ENCODE peak calls at places on chromosomes 11 and 22, in ten cellular contexts. T is lower lobe of right lung, N is neuronal stem cell, E is colonic mucosa, Z is HCT116, D is pancreas, B is psoas muscle, R is kidney, F is uterus, C is GM23248. K is an unnamed sample. For H3K4me1, the result is how much of the 10 kb centered on the place peaks cover.

GRCh38 chr22:42528591-42529307 is 9.2 kb upstream of the RRP7A start:
- DNase-seq in Z (no peak), F (no peak), N (no peak), T (no peak), R (no peak), D (no peak), B (no peak), C (no peak), E (no peak), K (no peak)

GRCh38 chr22:45832959-45833580 is 143.9 kb downstream of the WNT7B start:
- DNase-seq in Z (no peak), R (no peak), C (no peak), N (no peak), E (no peak), D (no peak), B (no peak), T (no peak), F (no peak), K (no peak)

GRCh38 chr11:85718126-85718943 is 32.3 kb upstream of the CCDC89 start:
- DNase-seq in D (no peak), F (no peak), E (no peak), Z (no peak), B (no peak), N (no peak), T (no peak), C (peak), R (no peak), K (no peak)

GRCh38 chr11:123653997-123654565 is 343 bp downstream of the SCN3B start:
- DNase-seq in T (peak), F (peak), C (peak), D (peak), Z (no peak), N (peak), B (peak), E (peak), R (peak), K (peak)

GRCh38 chr11:84564180-84564866 is 1062.8 kb downstream of the DLG2 start:
- DNase-seq in N (peak), T (no peak), B (no peak), D (peak), F (peak), E (peak), Z (peak), R (no peak), C (peak), K (no peak)

GRCh38 chr22:46619240-46619829 is 851 bp upstream of the GRAMD4 start:
- DNase-seq in C (no peak), N (no peak), T (no peak), F (no peak), R (peak), Z (no peak), B (no peak), E (no peak), D (no peak), K (peak)

GRCh38 chr11:119018074-119018938 is at the start of the genes RPS25 and TRAPPC4:
- DNase-seq in Z (peak), R (peak), C (peak), B (peak), F (peak), D (peak), N (peak), E (peak), T (peak), K (peak)

GRCh38 chr11:23406131-23406819 is 546.0 kb upstream of the CCDC179 start:
- DNase-seq in D (peak), E (no peak), T (peak), F (no peak), N (no peak), C (no peak), Z (no peak), R (peak), B (no peak), K (no peak)

GRCh38 chr11:28763876-28764275 is 655.7 kb downstream of the METTL15 start:
- DNase-seq in C (peak), N (no peak), F (no peak), D (no peak), B (no peak), R (no peak), T (no peak), E (no peak), Z (no peak), K (no peak)

GRCh38 chr22:50157976-50158375 is 12.6 kb upstream of the PANX2 start:
- DNase-seq in N (no peak), Z (no peak), E (peak), D (no peak), T (peak), F (no peak), C (no peak), B (no peak), R (peak), K (no peak)

GRCh38 chr11:130785376-130786110 is 130.7 kb downstream of the SNX19 start:
- DNase-seq in E (no peak), R (no peak), C (peak), F (no peak), D (no peak), B (no peak), N (peak), T (no peak), Z (no peak), K (no peak)

GRCh38 chr22:39443416-39443815 is 13.4 kb upstream of the MGAT3 start:
- DNase-seq in B (no peak), Z (no peak), T (no peak), D (no peak), N (no peak), F (no peak), E (no peak), R (no peak), C (no peak), K (no peak)

GRCh38 chr11:75497788-75498404 is 27.8 kb downstream of the GDPD5 start:
- DNase-seq in D (no peak), B (peak), Z (no peak), E (no peak), C (peak), N (no peak), F (no peak), R (no peak), T (no peak), K (no peak)

GRCh38 chr11:73291781-73292180 is 16.3 kb upstream of the ARHGEF17 start:
- DNase-seq in T (no peak), R (peak), N (no peak), Z (no peak), B (no peak), D (no peak), F (no peak), C (no peak), E (no peak), K (no peak)

GRCh38 chr11:27468209-27468608 is 4.4 kb downstream of the LGR4 start:
- DNase-seq in T (no peak), F (no peak), D (no peak), N (no peak), E (no peak), R (no peak), Z (no peak), B (no peak), C (peak), K (no peak)

GRCh38 chr11:9263840-9264380 is 1.2 kb downstream of the DENND5A start:
- DNase-seq in D (no peak), C (peak), T (no peak), F (no peak), E (no peak), N (no peak), B (no peak), R (no peak), Z (no peak), K (no peak)

GRCh38 chr11:46247664-46248063 is 29.8 kb upstream of the CREB3L1 start:
- DNase-seq in N (peak), T (no peak), F (no peak), E (peak), Z (peak), R (no peak), C (peak), D (no peak), B (no peak), K (peak)

GRCh38 chr11:36446135-36446534 is 63.9 kb downstream of the TRAF6 start:
- DNase-seq in E (no peak), R (no peak), N (no peak), F (no peak), B (no peak), D (no peak), Z (no peak), T (no peak), C (no peak), K (no peak)

GRCh38 chr11:60972182-60973030 is 926 bp downstream of the CD6 start:
- DNase-seq in F (no peak), B (no peak), N (no peak), E (no peak), Z (no peak), D (no peak), R (no peak), T (no peak), C (no peak), K (no peak)

GRCh38 chr22:39414886-39415285 is 15.3 kb downstream of the TAB1 start:
- DNase-seq in B (peak), Z (no peak), T (no peak), F (no peak), R (peak), D (peak), E (no peak), N (no peak), C (no peak), K (peak)

GRCh38 chr11:128695539-128696221 is 1.8 kb downstream of the FLI1 start:
- DNase-seq in D (no peak), E (no peak), R (peak), C (peak), Z (no peak), N (no peak), B (no peak), F (no peak), T (peak), K (no peak)

GRCh38 chr11:93444671-93445073 is 98.5 kb downstream of the SMCO4 start:
- DNase-seq in F (no peak), T (no peak), Z (no peak), D (no peak), C (peak), N (peak), R (no peak), E (peak), B (no peak), K (no peak)

GRCh38 chr11:87560352-87560751 is 522.6 kb downstream of the TMEM135 start:
- DNase-seq in E (no peak), D (no peak), C (no peak), R (no peak), N (no peak), T (no peak), B (no peak), Z (no peak), F (no peak), K (no peak)

GRCh38 chr22:26549902-26550497 is 37.7 kb upstream of the TFIP11 start:
- DNase-seq in Z (no peak), R (no peak), D (no peak), T (no peak), B (no peak), E (no peak), F (no peak), C (no peak), N (no peak), K (no peak)

GRCh38 chr11:7967097-7967496 is 1.9 kb upstream of the NLRP10 start:
- DNase-seq in C (no peak), T (no peak), F (no peak), D (no peak), R (no peak), E (no peak), N (no peak), B (no peak), Z (no peak), K (no peak)

GRCh38 chr11:24678956-24679355 is 182.1 kb downstream of the LUZP2 start:
- DNase-seq in B (no peak), E (no peak), T (no peak), N (no peak), R (no peak), F (no peak), D (no peak), Z (no peak), C (no peak), K (no peak)

GRCh38 chr11:110046759-110047386 is 46.3 kb upstream of the ZC3H12C start:
- DNase-seq in F (no peak), N (no peak), B (no peak), E (peak), R (no peak), T (no peak), C (no peak), Z (no peak), D (no peak), K (no peak)

GRCh38 chr22:47631571-47632102 is 869.2 kb downstream of the TBC1D22A start:
- DNase-seq in C (no peak), N (no peak), Z (peak), R (no peak), F (no peak), B (no peak), T (no peak), D (no peak), E (no peak), K (no peak)

GRCh38 chr22:46447906-46448669 is 89.3 kb downstream of the CELSR1 start:
- DNase-seq in Z (no peak), B (no peak), C (no peak), D (no peak), E (no peak), T (peak), N (no peak), R (peak), F (no peak), K (no peak)

GRCh38 chr22:29788339-29789279 is 21.4 kb downstream of the UQCR10 start:
- DNase-seq in C (no peak), N (no peak), T (no peak), E (no peak), D (no peak), F (no peak), R (no peak), Z (no peak), B (no peak), K (no peak)

GRCh38 chr11:19723572-19724342 is 11.1 kb downstream of the NAV2 start:
- DNase-seq in D (no peak), E (no peak), Z (peak), N (no peak), F (no peak), C (peak), R (peak), B (peak), T (peak), K (no peak)

GRCh38 chr22:35307892-35308291 is 8.2 kb downstream of the TOM1 start:
- DNase-seq in D (no peak), B (no peak), C (no peak), T (no peak), R (no peak), E (no peak), Z (no peak), F (no peak), N (no peak), K (no peak)

GRCh38 chr22:35303029-35303624 is 3.4 kb downstream of the TOM1 start:
- DNase-seq in R (no peak), C (peak), B (no peak), N (no peak), Z (no peak), T (no peak), D (no peak), E (no peak), F (no peak), K (no peak)

GRCh38 chr22:35306350-35306967 is 6.8 kb downstream of the TOM1 start:
- DNase-seq in F (no peak), N (peak), R (no peak), Z (no peak), B (no peak), C (peak), E (no peak), T (no peak), D (no peak), K (no peak)

GRCh38 chr22:35307372-35307771 is 7.7 kb downstream of the TOM1 start:
- DNase-seq in T (no peak), R (no peak), Z (no peak), B (no peak), D (no peak), C (no peak), N (no peak), F (no peak), E (no peak), K (no peak)

DNA sequence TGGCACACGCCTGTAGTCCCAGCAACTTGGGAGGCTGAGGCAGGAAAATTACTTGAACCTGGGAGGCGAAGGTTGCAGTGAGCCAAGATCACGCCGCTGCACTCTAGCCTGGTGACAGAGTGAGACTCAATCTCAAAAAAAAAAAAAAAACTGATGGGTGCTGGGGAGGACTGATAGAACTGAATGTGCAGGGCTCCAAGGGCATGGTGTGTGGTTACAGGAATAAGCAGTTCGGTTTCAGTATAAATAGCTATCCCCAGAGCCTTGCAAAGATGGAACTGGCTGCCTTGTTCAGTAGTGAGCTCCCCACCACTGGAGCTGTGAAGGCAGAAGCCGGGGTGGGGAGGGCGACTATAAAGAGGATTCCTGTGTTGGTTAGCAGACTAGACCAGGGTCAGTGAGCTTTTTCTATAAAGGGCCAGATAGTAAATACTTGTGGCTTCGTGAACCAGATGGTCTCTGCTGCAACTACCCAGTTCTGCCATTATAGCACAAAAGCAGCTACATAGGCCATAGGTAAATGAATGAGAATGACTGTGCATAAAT is 5.9 kb downstream of the TOM1 start:
- DNase-seq in N (no peak), T (no peak), F (no peak), E (no peak), R (no peak), D (no peak), B (no peak), Z (no peak), C (no peak), K (no peak)
- H3K4me1 ChIP-seq in N (under half), T (half or more), F (under half), E (under half), R (under half), D (under half), B (half or more), Z (under half), C (under half), K (half or more)

GRCh38 chr22:37242395-37242918 is 1.6 kb downstream of the RAC2 start:
- DNase-seq in B (peak), F (no peak), R (peak), Z (no peak), E (peak), D (no peak), T (peak), C (peak), N (no peak), K (peak)

GRCh38 chr22:37244114-37244921 is at the start of gene RAC2:
- DNase-seq in C (peak), R (peak), T (peak), D (no peak), N (no peak), Z (peak), F (peak), B (peak), E (peak), K (peak)

GRCh38 chr22:37244922-37245722 is 1.1 kb upstream of the RAC2 start:
- DNase-seq in D (no peak), Z (no peak), C (no peak), F (no peak), R (peak), B (no peak), E (no peak), T (peak), N (no peak), K (no peak)

GRCh38 chr22:37241351-37242142 is 2.5 kb downstream of the RAC2 start:
- DNase-seq in B (peak), F (no peak), D (no peak), C (no peak), Z (no peak), T (peak), N (no peak), E (no peak), R (peak), K (no peak)

DNA sequence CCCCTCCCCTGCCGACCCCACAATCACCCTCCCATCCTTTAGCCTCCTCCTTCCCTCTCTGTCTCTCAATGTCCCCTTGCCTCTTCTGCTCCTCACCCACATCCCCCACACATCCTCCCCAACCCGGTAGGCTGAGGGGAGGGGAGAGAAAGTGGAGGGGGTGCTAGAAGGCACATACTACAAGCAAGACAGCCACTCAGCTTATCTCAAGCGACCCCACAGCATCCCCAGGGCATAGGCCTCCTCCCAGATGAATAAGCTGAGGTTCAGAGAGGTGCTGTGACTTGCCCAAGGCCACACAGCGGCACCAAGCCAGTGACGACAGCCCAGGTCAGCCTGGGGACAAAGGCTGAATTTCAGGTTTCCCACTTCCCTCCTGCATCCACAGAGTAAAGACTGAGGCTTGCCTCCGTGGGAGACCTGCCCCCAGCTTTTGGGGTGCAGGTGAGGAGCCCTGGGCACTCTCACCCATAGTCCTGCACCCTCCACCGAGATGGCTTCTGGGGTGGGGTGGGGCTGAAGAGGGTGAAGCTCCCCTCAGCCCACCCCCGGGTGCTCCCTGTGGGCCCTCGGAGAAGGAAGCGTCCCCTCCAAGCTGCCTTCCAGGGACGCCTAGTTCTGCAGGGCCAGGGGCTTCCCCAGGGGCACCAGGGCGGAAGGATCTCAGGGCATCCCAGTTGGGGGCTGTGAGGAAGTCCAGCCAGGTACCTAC is 511 bp downstream of the RAC2 start:
- DNase-seq in D (no peak), N (no peak), B (no peak), F (no peak), E (no peak), C (no peak), R (peak), Z (no peak), T (no peak), K (no peak)
- H3K4me1 ChIP-seq in D (under half), N (under half), B (under half), F (under half), E (under half), C (under half), R (under half), Z (under half), T (under half), K (under half)

GRCh38 chr11:64210301-64211020 is 3.9 kb downstream of the FERMT3 start:
- DNase-seq in R (no peak), D (peak), T (no peak), B (no peak), F (no peak), E (no peak), N (no peak), Z (no peak), C (no peak), K (no peak)
- H3K4me1 ChIP-seq in R (under half), D (under half), T (under half), B (under half), F (under half), E (under half), N (under half), Z (under half), C (under half), K (under half)

GRCh38 chr11:2385156-2386151 is 8.3 kb downstream of the CD81 start:
- DNase-seq in T (no peak), N (no peak), Z (no peak), F (no peak), C (no peak), B (peak), E (no peak), R (peak), D (peak), K (no peak)

GRCh38 chr11:2389344-2390026 is 11.1 kb upstream of the TSSC4 start:
- DNase-seq in R (peak), N (no peak), B (no peak), C (no peak), Z (no peak), E (no peak), D (peak), T (no peak), F (no peak), K (no peak)

GRCh38 chr11:2386591-2386990 is 9.5 kb downstream of the CD81 start:
- DNase-seq in N (no peak), D (peak), B (peak), E (no peak), R (peak), C (no peak), Z (no peak), F (no peak), T (no peak), K (no peak)

GRCh38 chr11:2388431-2389024 is 11.4 kb downstream of the CD81 start:
- DNase-seq in D (peak), N (no peak), E (no peak), C (no peak), R (peak), T (no peak), B (no peak), F (no peak), Z (no peak), K (no peak)

DNA sequence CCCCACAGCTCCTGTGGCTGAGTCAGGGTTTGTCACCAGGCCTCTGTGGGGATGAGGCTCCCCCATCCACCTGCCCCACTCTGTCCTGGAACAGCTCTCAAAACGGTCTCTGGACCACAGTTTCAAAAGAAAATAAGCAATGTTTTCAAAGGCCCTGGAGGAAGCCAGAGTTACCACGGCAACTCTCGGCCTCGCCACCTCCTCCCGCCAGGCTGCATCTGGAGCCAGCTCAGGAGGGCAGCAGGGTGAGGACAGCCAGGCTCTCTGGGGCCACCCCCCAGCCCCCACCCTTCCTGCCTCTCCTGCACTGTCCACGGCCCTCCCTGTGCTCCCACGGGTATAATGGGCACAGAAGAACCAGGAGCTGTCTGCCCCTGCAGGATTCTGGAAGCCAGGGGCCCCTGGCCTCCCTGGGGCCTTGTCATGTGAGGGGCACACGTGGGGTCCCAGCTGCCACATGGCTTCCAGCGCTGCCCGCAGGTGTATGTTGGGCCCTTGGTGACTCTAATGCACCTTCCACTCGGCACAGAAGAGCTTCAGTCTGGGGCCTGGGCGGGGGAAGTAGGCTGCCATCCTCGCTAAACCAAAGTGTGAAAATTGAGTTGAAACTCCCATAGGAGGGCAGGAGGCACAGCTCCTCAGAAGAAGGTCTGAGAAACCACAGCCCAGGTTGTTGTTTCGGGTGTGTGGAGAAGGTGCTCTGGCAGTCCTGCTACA is 10.3 kb downstream of the CD81 start:
- DNase-seq in F (no peak), Z (no peak), N (no peak), C (peak), R (peak), B (no peak), E (no peak), T (no peak), D (peak), K (no peak)
- H3K4me1 ChIP-seq in F (half or more), Z (under half), N (under half), C (under half), R (half or more), B (half or more), E (under half), T (half or more), D (under half), K (half or more)